ENCODE peak calls at places on chromosomes 16 and 17, in nine cellular contexts. One of them, this sample, is unnamed.

GRCh38 chr16:25823891-25824290 is 132.1 kb downstream of the HS3ST4 start:
- DNase-seq in NK-92 treated with Interleukin-12 subunit alpha and Interleukin-12 subunit beta, amount 100 ng/mL, for 24 hours: no peak
- DNase-seq in hippocampal formation: no peak
- DNase-seq in DND-41: no peak
- DNase-seq in NCI-H2107: no peak
- DNase-seq in heart left ventricle: no peak
- DNase-seq in T-helper 9 cell: no peak
- DNase-seq in aorta: no peak
- DNase-seq in A172: no peak
- DNase-seq in this sample: no peak

GRCh38 chr17:49031965-49032928 is 35.1 kb downstream of the IGF2BP1 start:
- DNase-seq in NK-92 treated with Interleukin-12 subunit alpha and Interleukin-12 subunit beta, amount 100 ng/mL, for 24 hours: peak
- DNase-seq in hippocampal formation: peak
- DNase-seq in DND-41: peak
- DNase-seq in NCI-H2107: peak
- DNase-seq in heart left ventricle: peak
- DNase-seq in T-helper 9 cell: no peak
- DNase-seq in aorta: no peak
- DNase-seq in A172: peak
- DNase-seq in this sample: peak

GRCh38 chr16:5328546-5328945 is 231.0 kb upstream of the EEF2KMT start:
- DNase-seq in NK-92 treated with Interleukin-12 subunit alpha and Interleukin-12 subunit beta, amount 100 ng/mL, for 24 hours: no peak
- DNase-seq in hippocampal formation: no peak
- DNase-seq in DND-41: no peak
- DNase-seq in NCI-H2107: no peak
- DNase-seq in heart left ventricle: no peak
- DNase-seq in T-helper 9 cell: no peak
- DNase-seq in aorta: no peak
- DNase-seq in A172: no peak
- DNase-seq in this sample: no peak

GRCh38 chr17:41340934-41341861 is 9.4 kb downstream of the KRT33A start:
- DNase-seq in NK-92 treated with Interleukin-12 subunit alpha and Interleukin-12 subunit beta, amount 100 ng/mL, for 24 hours: no peak
- DNase-seq in hippocampal formation: no peak
- DNase-seq in DND-41: no peak
- DNase-seq in NCI-H2107: no peak
- DNase-seq in heart left ventricle: no peak
- DNase-seq in T-helper 9 cell: peak
- DNase-seq in aorta: no peak
- DNase-seq in A172: no peak
- DNase-seq in this sample: no peak

GRCh38 chr16:14015017-14015416 is 56.1 kb upstream of the MRTFB start:
- DNase-seq in NK-92 treated with Interleukin-12 subunit alpha and Interleukin-12 subunit beta, amount 100 ng/mL, for 24 hours: no peak
- DNase-seq in hippocampal formation: no peak
- DNase-seq in DND-41: no peak
- DNase-seq in NCI-H2107: no peak
- DNase-seq in heart left ventricle: no peak
- DNase-seq in T-helper 9 cell: no peak
- DNase-seq in aorta: no peak
- DNase-seq in A172: no peak
- DNase-seq in this sample: peak

GRCh38 chr17:42760652-42761581 is at the start of gene RAMP2:
- DNase-seq in NK-92 treated with Interleukin-12 subunit alpha and Interleukin-12 subunit beta, amount 100 ng/mL, for 24 hours: no peak
- DNase-seq in hippocampal formation: no peak
- DNase-seq in DND-41: peak
- DNase-seq in NCI-H2107: no peak
- DNase-seq in heart left ventricle: peak
- DNase-seq in T-helper 9 cell: no peak
- DNase-seq in aorta: peak
- DNase-seq in A172: no peak
- DNase-seq in this sample: peak

GRCh38 chr17:50347087-50347893 is 1.4 kb downstream of the XYLT2 start:
- DNase-seq in NK-92 treated with Interleukin-12 subunit alpha and Interleukin-12 subunit beta, amount 100 ng/mL, for 24 hours: no peak
- DNase-seq in hippocampal formation: no peak
- DNase-seq in DND-41: no peak
- DNase-seq in NCI-H2107: no peak
- DNase-seq in heart left ventricle: no peak
- DNase-seq in T-helper 9 cell: no peak
- DNase-seq in aorta: no peak
- DNase-seq in A172: no peak
- DNase-seq in this sample: no peak

GRCh38 chr16:69314534-69314933 is 3.4 kb downstream of the VPS4A start:
- DNase-seq in NK-92 treated with Interleukin-12 subunit alpha and Interleukin-12 subunit beta, amount 100 ng/mL, for 24 hours: no peak
- DNase-seq in hippocampal formation: no peak
- DNase-seq in DND-41: no peak
- DNase-seq in NCI-H2107: no peak
- DNase-seq in heart left ventricle: no peak
- DNase-seq in T-helper 9 cell: no peak
- DNase-seq in aorta: no peak
- DNase-seq in A172: no peak
- DNase-seq in this sample: no peak

GRCh38 chr16:85350973-85351372 is 238.7 kb upstream of the CIBAR2 start:
- DNase-seq in NK-92 treated with Interleukin-12 subunit alpha and Interleukin-12 subunit beta, amount 100 ng/mL, for 24 hours: no peak
- DNase-seq in hippocampal formation: peak
- DNase-seq in DND-41: no peak
- DNase-seq in NCI-H2107: peak
- DNase-seq in heart left ventricle: peak
- DNase-seq in T-helper 9 cell: no peak
- DNase-seq in aorta: peak
- DNase-seq in A172: peak
- DNase-seq in this sample: peak

GRCh38 chr17:49379926-49380325 is 17.9 kb upstream of the ZNF652 start:
- DNase-seq in NK-92 treated with Interleukin-12 subunit alpha and Interleukin-12 subunit beta, amount 100 ng/mL, for 24 hours: no peak
- DNase-seq in hippocampal formation: no peak
- DNase-seq in DND-41: no peak
- DNase-seq in NCI-H2107: no peak
- DNase-seq in heart left ventricle: no peak
- DNase-seq in T-helper 9 cell: no peak
- DNase-seq in aorta: no peak
- DNase-seq in A172: no peak
- DNase-seq in this sample: no peak

GRCh38 chr17:73998246-73999220 is 204.9 kb upstream of the RPL38 start:
- DNase-seq in NK-92 treated with Interleukin-12 subunit alpha and Interleukin-12 subunit beta, amount 100 ng/mL, for 24 hours: peak
- DNase-seq in hippocampal formation: no peak
- DNase-seq in DND-41: peak
- DNase-seq in NCI-H2107: peak
- DNase-seq in heart left ventricle: no peak
- DNase-seq in T-helper 9 cell: peak
- DNase-seq in aorta: no peak
- DNase-seq in A172: peak
- DNase-seq in this sample: peak

GRCh38 chr17:77865109-77865611 is 93.3 kb upstream of the TNRC6C start:
- DNase-seq in NK-92 treated with Interleukin-12 subunit alpha and Interleukin-12 subunit beta, amount 100 ng/mL, for 24 hours: no peak
- DNase-seq in hippocampal formation: no peak
- DNase-seq in DND-41: no peak
- DNase-seq in NCI-H2107: no peak
- DNase-seq in heart left ventricle: peak
- DNase-seq in T-helper 9 cell: no peak
- DNase-seq in aorta: peak
- DNase-seq in A172: no peak
- DNase-seq in this sample: no peak

This sample was measured in dermis blood vessel endothelial cell.